ENCODE peak calls at places on chromosomes 6 and 20, in six cellular contexts. One of them, this sample, is unnamed.

GRCh38 chr6:18693923-18694322 is 306.8 kb downstream of the RNF144B start:
- DNase-seq in bronchial epithelial cell: no peak
- DNase-seq in BE2C: no peak
- DNase-seq in stimulated activated CD8-positive, alpha-beta memory T cell treated with anti-CD3 and anti-CD28 coated beads, Interleukin-7, amount 100 ng/mL, for 4 hours: no peak
- DNase-seq in Calu3: no peak
- DNase-seq in nucleus accumbens: no peak
- DNase-seq in this sample: no peak

GRCh38 chr6:142384455-142385332 is 82.9 kb downstream of the ADGRG6 start:
- DNase-seq in bronchial epithelial cell: no peak
- DNase-seq in BE2C: no peak
- DNase-seq in stimulated activated CD8-positive, alpha-beta memory T cell treated with anti-CD3 and anti-CD28 coated beads, Interleukin-7, amount 100 ng/mL, for 4 hours: no peak
- DNase-seq in Calu3: no peak
- DNase-seq in nucleus accumbens: no peak
- DNase-seq in this sample: peak; percentile 69

GRCh38 chr20:1345030-1345755 is 16.3 kb upstream of the SDCBP2 start:
- DNase-seq in bronchial epithelial cell: peak; percentile 42
- DNase-seq in BE2C: no peak
- DNase-seq in stimulated activated CD8-positive, alpha-beta memory T cell treated with anti-CD3 and anti-CD28 coated beads, Interleukin-7, amount 100 ng/mL, for 4 hours: no peak
- DNase-seq in Calu3: no peak
- DNase-seq in nucleus accumbens: no peak
- DNase-seq in this sample: no peak

GRCh38 chr20:6993016-6993415 is 225.5 kb downstream of the BMP2 start:
- DNase-seq in bronchial epithelial cell: peak; percentile 100
- DNase-seq in BE2C: no peak
- DNase-seq in stimulated activated CD8-positive, alpha-beta memory T cell treated with anti-CD3 and anti-CD28 coated beads, Interleukin-7, amount 100 ng/mL, for 4 hours: no peak
- DNase-seq in Calu3: peak; percentile 17
- DNase-seq in nucleus accumbens: no peak
- DNase-seq in this sample: no peak

GRCh38 chr20:16410626-16411025 is 162.6 kb downstream of the KIF16B start:
- DNase-seq in bronchial epithelial cell: no peak
- DNase-seq in BE2C: no peak
- DNase-seq in stimulated activated CD8-positive, alpha-beta memory T cell treated with anti-CD3 and anti-CD28 coated beads, Interleukin-7, amount 100 ng/mL, for 4 hours: no peak
- DNase-seq in Calu3: no peak
- DNase-seq in nucleus accumbens: no peak
- DNase-seq in this sample: no peak

GRCh38 chr20:47506335-47506734 is 4.6 kb downstream of the NCOA3 start:
- DNase-seq in bronchial epithelial cell: no peak
- DNase-seq in BE2C: no peak
- DNase-seq in stimulated activated CD8-positive, alpha-beta memory T cell treated with anti-CD3 and anti-CD28 coated beads, Interleukin-7, amount 100 ng/mL, for 4 hours: no peak
- DNase-seq in Calu3: no peak
- DNase-seq in nucleus accumbens: no peak
- DNase-seq in this sample: no peak

GRCh38 chr6:18242062-18242851 is 22.1 kb downstream of the DEK start:
- DNase-seq in bronchial epithelial cell: peak; percentile 95
- DNase-seq in BE2C: no peak
- DNase-seq in stimulated activated CD8-positive, alpha-beta memory T cell treated with anti-CD3 and anti-CD28 coated beads, Interleukin-7, amount 100 ng/mL, for 4 hours: no peak
- DNase-seq in Calu3: no peak
- DNase-seq in nucleus accumbens: no peak
- DNase-seq in this sample: peak; percentile 68

GRCh38 chr20:59785118-59785959 is 148.1 kb downstream of the SYCP2 start:
- DNase-seq in bronchial epithelial cell: no peak
- DNase-seq in BE2C: no peak
- DNase-seq in stimulated activated CD8-positive, alpha-beta memory T cell treated with anti-CD3 and anti-CD28 coated beads, Interleukin-7, amount 100 ng/mL, for 4 hours: no peak
- DNase-seq in Calu3: no peak
- DNase-seq in nucleus accumbens: no peak
- DNase-seq in this sample: no peak

GRCh38 chr20:45211569-45212474 is 5.0 kb downstream of the SEMG1 start:
- DNase-seq in bronchial epithelial cell: no peak
- DNase-seq in BE2C: no peak
- DNase-seq in stimulated activated CD8-positive, alpha-beta memory T cell treated with anti-CD3 and anti-CD28 coated beads, Interleukin-7, amount 100 ng/mL, for 4 hours: no peak
- DNase-seq in Calu3: no peak
- DNase-seq in nucleus accumbens: no peak
- DNase-seq in this sample: no peak

GRCh38 chr6:129292836-129293235 is 409.9 kb downstream of the LAMA2 start:
- DNase-seq in bronchial epithelial cell: no peak
- DNase-seq in BE2C: no peak
- DNase-seq in stimulated activated CD8-positive, alpha-beta memory T cell treated with anti-CD3 and anti-CD28 coated beads, Interleukin-7, amount 100 ng/mL, for 4 hours: no peak
- DNase-seq in Calu3: no peak
- DNase-seq in nucleus accumbens: no peak
- DNase-seq in this sample: no peak

GRCh38 chr20:19783966-19784401 is 25.9 kb downstream of the RIN2 start:
- DNase-seq in bronchial epithelial cell: peak; percentile 57
- DNase-seq in BE2C: peak; percentile 27
- DNase-seq in stimulated activated CD8-positive, alpha-beta memory T cell treated with anti-CD3 and anti-CD28 coated beads, Interleukin-7, amount 100 ng/mL, for 4 hours: no peak
- DNase-seq in Calu3: no peak
- DNase-seq in nucleus accumbens: no peak
- DNase-seq in this sample: no peak

GRCh38 chr20:7673841-7674240 is 266.4 kb downstream of the HAO1 start:
- DNase-seq in bronchial epithelial cell: peak; percentile 47
- DNase-seq in BE2C: no peak
- DNase-seq in stimulated activated CD8-positive, alpha-beta memory T cell treated with anti-CD3 and anti-CD28 coated beads, Interleukin-7, amount 100 ng/mL, for 4 hours: no peak
- DNase-seq in Calu3: no peak
- DNase-seq in nucleus accumbens: no peak
- DNase-seq in this sample: peak; percentile 58